ENCODE peak calls at places on chromosome 12, in six cellular contexts. One of them, this sample, is unnamed.
A peak's percentile ranks its signal among the peaks of the same experiment; 100 is the strongest.

GRCh38 chr12:50550530-50551223 is 45.9 kb downstream of the DIP2B start:
- DNase-seq in neural progenitor cell: no peak
- DNase-seq in GM23248: no peak
- DNase-seq in SK-N-SH: no peak
- DNase-seq in GM23338: no peak
- DNase-seq in MM.1S: no peak
- DNase-seq in this sample: peak; percentile 28

GRCh38 chr12:6442799-6443198 is 2.0 kb upstream of the CD27 start:
- DNase-seq in GM23248: no peak
- DNase-seq in GM23338: no peak
- DNase-seq in neural progenitor cell: no peak
- DNase-seq in MM.1S: no peak
- DNase-seq in SK-N-SH: no peak
- DNase-seq in this sample: no peak

GRCh38 chr12:108939594-108939993 is 59.7 kb downstream of the DAO start:
- DNase-seq in MM.1S: peak; percentile 11
- DNase-seq in SK-N-SH: no peak
- DNase-seq in GM23248: peak; percentile 14
- DNase-seq in GM23338: peak; percentile 69
- DNase-seq in neural progenitor cell: peak; percentile 56
- DNase-seq in this sample: peak; percentile 37

GRCh38 chr12:22935501-22935900 is 310.5 kb downstream of the ETNK1 start:
- DNase-seq in GM23248: peak; percentile 8
- DNase-seq in neural progenitor cell: no peak
- DNase-seq in SK-N-SH: no peak
- DNase-seq in MM.1S: no peak
- DNase-seq in GM23338: no peak
- DNase-seq in this sample: no peak

GRCh38 chr12:132904718-132905328 is 17.4 kb upstream of the CHFR start:
- DNase-seq in SK-N-SH: peak; percentile 75
- DNase-seq in MM.1S: no peak
- DNase-seq in neural progenitor cell: peak; percentile 90
- DNase-seq in GM23248: peak; percentile 72
- DNase-seq in GM23338: peak; percentile 88
- DNase-seq in this sample: peak; percentile 73

GRCh38 chr12:6341439-6342139 is at the start of gene TNFRSF1A:
- DNase-seq in MM.1S: peak; percentile 72
- DNase-seq in neural progenitor cell: peak; percentile 62
- DNase-seq in SK-N-SH: peak; percentile 83
- DNase-seq in GM23338: peak; percentile 78
- DNase-seq in GM23248: peak; percentile 91
- DNase-seq in this sample: peak; percentile 61

GRCh38 chr12:124994435-124994975 is 1.1 kb downstream of the BRI3BP start:
- DNase-seq in GM23338: peak; percentile 49
- DNase-seq in SK-N-SH: no peak
- DNase-seq in GM23248: no peak
- DNase-seq in MM.1S: no peak
- DNase-seq in neural progenitor cell: peak; percentile 19
- DNase-seq in this sample: peak; percentile 27

GRCh38 chr12:64390275-64390851 is at the start of gene C12orf56:
- DNase-seq in MM.1S: no peak
- DNase-seq in SK-N-SH: no peak
- DNase-seq in GM23248: peak; percentile 67
- DNase-seq in neural progenitor cell: peak; percentile 55
- DNase-seq in GM23338: peak; percentile 91
- DNase-seq in this sample: no peak

GRCh38 chr12:84305144-84305543 is 607.5 kb downstream of the SLC6A15 start:
- DNase-seq in neural progenitor cell: no peak
- DNase-seq in MM.1S: no peak
- DNase-seq in GM23338: no peak
- DNase-seq in SK-N-SH: no peak
- DNase-seq in GM23248: no peak
- DNase-seq in this sample: no peak

GRCh38 chr12:104863549-104863948 is 94.5 kb downstream of the SLC41A2 start:
- DNase-seq in GM23338: no peak
- DNase-seq in GM23248: peak; percentile 69
- DNase-seq in SK-N-SH: no peak
- DNase-seq in MM.1S: no peak
- DNase-seq in neural progenitor cell: no peak
- DNase-seq in this sample: peak; percentile 66

GRCh38 chr12:52223411-52224039 is 9.5 kb upstream of the KRT7 start:
- DNase-seq in SK-N-SH: no peak
- DNase-seq in GM23248: peak; percentile 75
- DNase-seq in neural progenitor cell: no peak
- DNase-seq in GM23338: no peak
- DNase-seq in MM.1S: no peak
- DNase-seq in this sample: peak; percentile 47

GRCh38 chr12:68766646-68767045 is 20.7 kb downstream of the SLC35E3 start:
- DNase-seq in SK-N-SH: no peak
- DNase-seq in GM23248: no peak
- DNase-seq in MM.1S: no peak
- DNase-seq in GM23338: no peak
- DNase-seq in neural progenitor cell: no peak
- DNase-seq in this sample: no peak

GRCh38 chr12:132163911-132164288 is 19.6 kb downstream of the NOC4L start:
- DNase-seq in SK-N-SH: peak; percentile 54
- DNase-seq in GM23338: no peak
- DNase-seq in neural progenitor cell: no peak
- DNase-seq in GM23248: peak; percentile 16
- DNase-seq in MM.1S: no peak
- DNase-seq in this sample: no peak

GRCh38 chr12:102833687-102834435 is 83.2 kb downstream of the PAH start:
- DNase-seq in neural progenitor cell: peak; percentile 80
- DNase-seq in GM23248: peak; percentile 30
- DNase-seq in MM.1S: peak; percentile 25
- DNase-seq in GM23338: peak; percentile 79
- DNase-seq in SK-N-SH: no peak
- DNase-seq in this sample: peak; percentile 17

GRCh38 chr12:117189725-117190209 is 503 bp downstream of the FBXO21 start:
- DNase-seq in neural progenitor cell: peak; percentile 65
- DNase-seq in SK-N-SH: peak; percentile 81
- DNase-seq in GM23338: peak; percentile 66
- DNase-seq in GM23248: peak; percentile 81
- DNase-seq in MM.1S: no peak
- DNase-seq in this sample: peak; percentile 36

GRCh38 chr12:108306506-108306905 is 32.6 kb downstream of the CMKLR1 start:
- DNase-seq in GM23338: no peak
- DNase-seq in neural progenitor cell: no peak
- DNase-seq in GM23248: no peak
- DNase-seq in MM.1S: no peak
- DNase-seq in SK-N-SH: no peak
- DNase-seq in this sample: no peak

GRCh38 chr12:69241444-69242092 is 2.2 kb downstream of the CPSF6 start:
- DNase-seq in MM.1S: no peak
- DNase-seq in neural progenitor cell: no peak
- DNase-seq in SK-N-SH: no peak
- DNase-seq in GM23338: no peak
- DNase-seq in GM23248: peak; percentile 28
- DNase-seq in this sample: no peak

GRCh38 chr12:56947633-56948535 is 9.5 kb downstream of the RDH16 start:
- DNase-seq in GM23248: no peak
- DNase-seq in MM.1S: no peak
- DNase-seq in GM23338: peak; percentile 40
- DNase-seq in SK-N-SH: no peak
- DNase-seq in neural progenitor cell: no peak
- DNase-seq in this sample: peak; percentile 57

GRCh38 chr12:94922561-94922960 is 80.9 kb downstream of the NDUFA12 start:
- DNase-seq in neural progenitor cell: peak; percentile 24
- DNase-seq in MM.1S: no peak
- DNase-seq in GM23248: no peak
- DNase-seq in GM23338: peak; percentile 53
- DNase-seq in SK-N-SH: no peak
- DNase-seq in this sample: no peak

GRCh38 chr12:90061834-90062233 is 353.2 kb upstream of the ATP2B1 start:
- DNase-seq in MM.1S: no peak
- DNase-seq in neural progenitor cell: no peak
- DNase-seq in GM23248: peak; percentile 34
- DNase-seq in SK-N-SH: no peak
- DNase-seq in GM23338: no peak
- DNase-seq in this sample: peak; percentile 11

GRCh38 chr12:75478395-75478794 is 2.2 kb upstream of the GLIPR1 start:
- DNase-seq in MM.1S: no peak
- DNase-seq in SK-N-SH: no peak
- DNase-seq in neural progenitor cell: no peak
- DNase-seq in GM23338: no peak
- DNase-seq in GM23248: peak; percentile 74
- DNase-seq in this sample: no peak

GRCh38 chr12:111685322-111685810 is 390 bp downstream of the BRAP start:
- DNase-seq in neural progenitor cell: no peak
- DNase-seq in SK-N-SH: no peak
- DNase-seq in GM23338: no peak
- DNase-seq in MM.1S: no peak
- DNase-seq in GM23248: no peak
- DNase-seq in this sample: peak; percentile 13

GRCh38 chr12:19095869-19096480 is 33.6 kb upstream of the PLEKHA5 start:
- DNase-seq in GM23248: peak; percentile 75
- DNase-seq in SK-N-SH: no peak
- DNase-seq in neural progenitor cell: no peak
- DNase-seq in MM.1S: no peak
- DNase-seq in GM23338: no peak
- DNase-seq in this sample: peak; percentile 62

GRCh38 chr12:72191761-72192160 is 80.4 kb upstream of the TRHDE start:
- DNase-seq in SK-N-SH: no peak
- DNase-seq in GM23338: no peak
- DNase-seq in GM23248: no peak
- DNase-seq in neural progenitor cell: no peak
- DNase-seq in MM.1S: no peak
- DNase-seq in this sample: no peak

GRCh38 chr12:112530941-112531340 is 112.2 kb downstream of the PTPN11 start:
- DNase-seq in SK-N-SH: no peak
- DNase-seq in MM.1S: no peak
- DNase-seq in GM23248: no peak
- DNase-seq in neural progenitor cell: no peak
- DNase-seq in GM23338: no peak
- DNase-seq in this sample: no peak

GRCh38 chr12:70553391-70553859 is 83.8 kb downstream of the PTPRB start:
- DNase-seq in neural progenitor cell: no peak
- DNase-seq in MM.1S: no peak
- DNase-seq in GM23338: no peak
- DNase-seq in GM23248: no peak
- DNase-seq in SK-N-SH: no peak
- DNase-seq in this sample: peak; percentile 10
- H3K79me2 ChIP-seq in neural progenitor cell: no peaks in the 10 kb centered on the region
- H3K79me2 ChIP-seq in MM.1S: no peaks in the 10 kb centered on the region
- H3K79me2 ChIP-seq in GM23338: no peaks in the 10 kb centered on the region
- H3K79me2 ChIP-seq in GM23248: no peaks in the 10 kb centered on the region
- H3K79me2 ChIP-seq in SK-N-SH: no peaks in the 10 kb centered on the region
- H3K79me2 ChIP-seq in this sample: no peaks in the 10 kb centered on the region

GRCh38 chr12:12779529-12779928 is 5.9 kb upstream of the APOLD1 start:
- DNase-seq in MM.1S: no peak
- DNase-seq in GM23248: peak; percentile 91
- DNase-seq in SK-N-SH: no peak
- DNase-seq in neural progenitor cell: no peak
- DNase-seq in GM23338: no peak
- DNase-seq in this sample: peak; percentile 90
- TF ChIP-seq EZH2phosphoT487 in MM.1S: no peak
- TF ChIP-seq EZH2phosphoT487 in GM23248: no peak
- TF ChIP-seq EZH2phosphoT487 in SK-N-SH: no peak
- TF ChIP-seq EZH2phosphoT487 in neural progenitor cell: no peak
- TF ChIP-seq EZH2phosphoT487 in GM23338: no peak
- TF ChIP-seq EZH2phosphoT487 in this sample: no peak

GRCh38 chr12:12806784-12807516 is 6.2 kb upstream of the DDX47 start:
- DNase-seq in GM23338: no peak
- DNase-seq in MM.1S: no peak
- DNase-seq in neural progenitor cell: no peak
- DNase-seq in SK-N-SH: no peak
- DNase-seq in GM23248: no peak
- DNase-seq in this sample: no peak

GRCh38 chr12:12810507-12811143 is 2.5 kb upstream of the DDX47 start:
- DNase-seq in SK-N-SH: no peak
- DNase-seq in neural progenitor cell: no peak
- DNase-seq in GM23338: peak; percentile 36
- DNase-seq in GM23248: no peak
- DNase-seq in MM.1S: no peak
- DNase-seq in this sample: peak; percentile 65

GRCh38 chr12:12804432-12804886 is 8.7 kb upstream of the DDX47 start:
- DNase-seq in GM23248: peak; percentile 96
- DNase-seq in SK-N-SH: no peak
- DNase-seq in GM23338: no peak
- DNase-seq in neural progenitor cell: no peak
- DNase-seq in MM.1S: no peak
- DNase-seq in this sample: peak; percentile 94

GRCh38 chr12:12811343-12811742 is 1.8 kb upstream of the DDX47 start:
- DNase-seq in GM23338: no peak
- DNase-seq in MM.1S: no peak
- DNase-seq in GM23248: no peak
- DNase-seq in SK-N-SH: no peak
- DNase-seq in neural progenitor cell: no peak
- DNase-seq in this sample: no peak

DNA sequence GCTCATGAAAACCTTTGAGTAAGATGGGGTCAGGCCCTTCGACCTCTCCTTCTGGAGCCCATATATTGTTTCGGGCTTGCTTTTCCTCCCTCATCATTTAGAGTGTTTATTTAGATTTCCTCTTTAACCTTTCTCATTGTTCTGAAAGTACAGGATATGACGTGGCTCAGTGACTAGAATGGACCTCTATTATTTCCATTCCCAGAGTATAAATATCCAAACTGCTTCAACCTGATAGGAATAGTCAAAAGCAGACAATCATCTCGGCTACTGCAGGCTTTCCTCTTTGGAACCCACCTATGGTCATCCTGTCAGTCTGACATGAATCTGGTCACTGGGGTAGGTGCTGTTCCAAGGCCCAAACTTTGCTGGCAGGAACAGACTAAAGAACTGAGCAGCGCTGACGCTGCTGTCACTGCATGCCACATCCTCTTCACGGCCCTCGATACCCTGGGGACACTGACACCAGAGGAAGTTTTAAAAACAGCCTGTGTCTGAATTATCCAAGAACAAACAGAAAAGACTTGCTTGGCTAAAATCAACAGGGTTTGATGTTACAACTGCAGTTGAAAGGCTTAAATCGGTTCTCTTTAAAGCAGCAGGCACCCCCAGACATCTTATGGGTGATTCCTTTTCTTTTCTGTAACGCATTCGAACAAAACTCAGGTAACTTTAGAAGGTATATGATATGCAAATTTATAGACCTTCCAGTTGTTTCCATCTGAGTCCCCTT is 5.0 kb upstream of the DDX47 start:
- DNase-seq in MM.1S: peak; percentile 79
- DNase-seq in neural progenitor cell: no peak
- DNase-seq in GM23248: peak; percentile 67
- DNase-seq in SK-N-SH: no peak
- DNase-seq in GM23338: no peak
- DNase-seq in this sample: peak; percentile 56
- H3F3A ChIP-seq in MM.1S: peaks cover 25% of the 10 kb centered on the region
- H3F3A ChIP-seq in neural progenitor cell: no peaks in the 10 kb centered on the region
- H3F3A ChIP-seq in GM23248: peaks cover 37% of the 10 kb centered on the region
- H3F3A ChIP-seq in SK-N-SH: peaks cover 26% of the 10 kb centered on the region
- H3F3A ChIP-seq in GM23338: no peaks in the 10 kb centered on the region
- H3F3A ChIP-seq in this sample: no peaks in the 10 kb centered on the region

DNA sequence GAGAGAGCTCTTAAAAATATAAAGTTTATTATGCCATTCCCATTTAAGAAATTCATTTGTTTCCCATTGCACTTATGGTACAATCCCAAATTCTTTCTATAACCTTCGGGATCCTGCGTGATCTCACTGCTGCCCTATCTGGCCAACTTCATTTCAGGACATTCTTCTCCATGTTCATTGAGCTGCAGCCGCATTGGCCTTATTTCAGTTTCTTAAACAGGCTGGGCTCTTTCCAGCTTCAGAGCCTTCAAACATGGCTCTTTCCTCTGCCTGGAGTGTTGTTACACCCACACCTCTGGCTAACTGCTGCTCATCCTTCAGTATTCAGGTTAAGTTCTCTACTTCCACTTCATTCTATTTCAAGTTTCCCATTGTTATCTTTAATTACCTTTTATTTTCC is 58.5 kb upstream of the LRTM2 start:
- DNase-seq in GM23338: no peak
- DNase-seq in GM23248: no peak
- DNase-seq in MM.1S: no peak
- DNase-seq in neural progenitor cell: no peak
- DNase-seq in SK-N-SH: no peak
- DNase-seq in this sample: no peak
- H3K79me2 ChIP-seq in GM23338: peaks cover 81% of the 10 kb centered on the region
- H3K79me2 ChIP-seq in GM23248: peaks cover 73% of the 10 kb centered on the region
- H3K79me2 ChIP-seq in MM.1S: peaks cover 20% of the 10 kb centered on the region
- H3K79me2 ChIP-seq in neural progenitor cell: peaks cover 61% of the 10 kb centered on the region
- H3K79me2 ChIP-seq in SK-N-SH: peaks cover 25% of the 10 kb centered on the region
- H3K79me2 ChIP-seq in this sample: peaks cover 19% of the 10 kb centered on the region

This sample was measured in PC-3.